ENCODE peak calls at places on chromosomes 12 and 14, in seven cellular contexts. U is PC-3, T is stomach, F is left lung, X is cardiac muscle cell, I is astrocyte of the spinal cord, D is IMR-90. W is an unnamed sample.

GRCh38 chr12:10235761-10236631 is 23.3 kb downstream of the GABARAPL1 start:
- DNase-seq in U (peak; percentile 55), T (peak; percentile 31), F (no peak), X (peak; percentile 61), I (peak; percentile 44), D (peak; percentile 44), W (peak; percentile 28)

GRCh38 chr12:64229240-64229639 is 7.1 kb upstream of the KICS2 start:
- DNase-seq in U (no peak), T (no peak), F (no peak), X (no peak), I (no peak), D (no peak), W (no peak)

GRCh38 chr14:91114079-91115065 is 499 bp downstream of the DGLUCY start:
- DNase-seq in U (no peak), T (peak; percentile 66), F (peak; percentile 78), X (peak; percentile 53), I (peak; percentile 79), D (peak; percentile 43), W (peak; percentile 60)

GRCh38 chr14:73764881-73765280 is 50.7 kb upstream of the PNMA1 start:
- DNase-seq in U (no peak), T (peak; percentile 83), F (no peak), X (peak; percentile 63), I (no peak), D (no peak), W (peak; percentile 89)

GRCh38 chr14:20679907-20680306 is 4.5 kb upstream of the RNASE4 start:
- DNase-seq in U (peak; percentile 48), T (no peak), F (peak; percentile 45), X (peak; percentile 24), I (peak; percentile 11), D (peak; percentile 37), W (peak; percentile 73)

GRCh38 chr12:105060715-105061378 is 23.4 kb downstream of the ALDH1L2 start:
- DNase-seq in U (peak; percentile 70), T (no peak), F (no peak), X (no peak), I (no peak), D (no peak), W (no peak)

GRCh38 chr14:37870170-37870569 is 274.7 kb downstream of the TTC6 start:
- DNase-seq in U (peak; percentile 38), T (no peak), F (no peak), X (no peak), I (no peak), D (no peak), W (no peak)

GRCh38 chr12:11947218-11947617 is 123.5 kb upstream of the BCL2L14 start:
- DNase-seq in U (no peak), T (no peak), F (no peak), X (no peak), I (no peak), D (no peak), W (no peak)

GRCh38 chr14:52025310-52025709 is 36.0 kb downstream of the RTRAF start:
- DNase-seq in U (peak; percentile 79), T (no peak), F (no peak), X (peak; percentile 95), I (peak; percentile 95), D (peak; percentile 98), W (no peak)

GRCh38 chr12:91772411-91772810 is 373.2 kb downstream of the BTG1 start:
- DNase-seq in U (peak; percentile 26), T (no peak), F (no peak), X (no peak), I (no peak), D (peak; percentile 7), W (no peak)

GRCh38 chr12:20483776-20484175 is 115.4 kb downstream of the PDE3A start:
- DNase-seq in U (no peak), T (no peak), F (no peak), X (peak; percentile 67), I (peak; percentile 41), D (peak; percentile 65), W (no peak)

GRCh38 chr12:20487519-20487918 is 119.2 kb downstream of the PDE3A start:
- DNase-seq in U (no peak), T (no peak), F (no peak), X (no peak), I (no peak), D (no peak), W (no peak)

GRCh38 chr12:20489645-20490044 is 121.3 kb downstream of the PDE3A start:
- DNase-seq in U (no peak), T (no peak), F (no peak), X (no peak), I (no peak), D (peak; percentile 36), W (no peak)

GRCh38 chr12:20482680-20483079 is 114.3 kb downstream of the PDE3A start:
- DNase-seq in U (no peak), T (no peak), F (no peak), X (no peak), I (no peak), D (no peak), W (no peak)

DNA sequence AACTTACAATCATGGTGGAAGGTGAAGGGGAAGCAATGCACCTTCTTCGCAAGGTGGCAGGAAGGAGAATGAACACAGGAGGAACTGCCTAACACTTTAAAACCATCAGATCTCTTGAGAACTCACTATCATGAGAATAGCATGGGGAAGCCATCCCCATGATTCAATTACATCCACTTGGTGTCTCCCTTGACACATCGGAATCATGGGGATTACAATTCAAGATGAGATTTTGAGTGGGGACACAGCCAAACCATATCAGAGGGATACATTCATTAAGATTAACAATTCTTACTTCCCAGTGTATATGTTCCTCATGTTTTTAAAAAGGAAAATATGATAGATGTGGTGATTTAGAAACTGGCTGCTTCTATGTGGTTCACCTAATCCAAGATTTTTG is 117.9 kb downstream of the PDE3A start:
- DNase-seq in U (peak; percentile 5), T (no peak), F (no peak), X (peak; percentile 51), I (peak; percentile 23), D (peak; percentile 40), W (no peak)
- TF ChIP-seq CTCF in U (peak; percentile 22), T (no peak), F (no peak), X (no peak), I (peak; percentile 12), D (peak; percentile 32), W (no peak)

DNA sequence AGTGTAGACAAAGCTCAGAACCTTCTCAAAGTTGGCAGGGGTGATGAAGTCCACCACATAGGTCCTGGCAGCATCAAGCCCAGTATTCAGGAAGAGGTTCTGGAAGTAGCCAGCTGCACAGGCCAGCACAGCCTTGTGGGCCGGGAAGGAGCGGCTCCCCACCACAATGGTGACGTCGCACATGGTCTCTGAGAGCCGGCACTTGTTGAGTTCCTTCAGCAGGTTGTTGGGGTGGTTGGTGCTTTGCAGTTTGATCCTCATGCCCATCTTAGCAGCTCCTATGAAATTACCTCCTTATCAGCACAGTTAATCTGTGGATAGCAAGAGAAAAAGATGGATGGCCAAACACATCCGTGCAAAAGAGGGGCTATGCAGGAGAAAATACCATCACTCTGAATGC is 1.7 kb downstream of the ZBTB39 start:
- DNase-seq in U (no peak), T (no peak), F (no peak), X (no peak), I (no peak), D (no peak), W (no peak)
- H3K4me3 ChIP-seq in U (no peak overlapping the region), T (no peak overlapping the region), F (no peak overlapping the region), X (no peak overlapping the region), I (no peak overlapping the region), D (no peak overlapping the region), W (no peak overlapping the region)

GRCh38 chr14:96131836-96132235 is 72.8 kb upstream of the BDKRB2 start:
- DNase-seq in U (no peak), T (no peak), F (no peak), X (no peak), I (no peak), D (no peak), W (no peak)

GRCh38 chr14:96136361-96136760 is 68.3 kb upstream of the BDKRB2 start:
- DNase-seq in U (peak; percentile 22), T (no peak), F (no peak), X (peak; percentile 84), I (peak; percentile 64), D (peak; percentile 88), W (no peak)

GRCh38 chr14:96135285-96135684 is 69.4 kb upstream of the BDKRB2 start:
- DNase-seq in U (no peak), T (peak; percentile 56), F (no peak), X (peak; percentile 43), I (no peak), D (no peak), W (no peak)

GRCh38 chr14:96130854-96131253 is 73.8 kb upstream of the BDKRB2 start:
- DNase-seq in U (no peak), T (no peak), F (no peak), X (peak; percentile 71), I (no peak), D (peak; percentile 63), W (no peak)

DNA sequence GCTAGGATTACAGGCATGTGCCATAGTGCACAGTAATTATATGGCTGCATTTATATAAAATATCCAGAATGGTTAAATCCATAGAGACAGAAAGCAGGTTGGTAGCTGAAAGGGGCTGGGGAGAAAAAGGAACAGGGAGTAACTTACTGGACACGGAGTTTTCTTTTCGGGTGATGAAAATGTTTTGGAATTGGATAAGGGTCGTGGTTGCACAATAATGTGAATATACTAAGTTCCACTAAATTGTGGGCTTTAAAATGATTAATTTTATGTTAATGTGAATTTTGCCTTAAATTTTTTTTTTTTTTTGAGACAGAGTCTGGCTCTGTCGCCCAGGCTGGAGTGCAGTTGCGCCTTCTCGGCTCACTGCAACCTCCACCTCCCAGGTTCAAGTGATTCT is 70.1 kb upstream of the BDKRB2 start:
- DNase-seq in U (no peak), T (no peak), F (no peak), X (peak; percentile 34), I (no peak), D (no peak), W (no peak)
- TF ChIP-seq CTCF in U (no peak), T (no peak), F (no peak), X (no peak), I (no peak), D (no peak), W (no peak)

GRCh38 chr12:32502693-32503510 is 103.5 kb downstream of the FGD4 start:
- DNase-seq in U (no peak), T (no peak), F (no peak), X (peak; percentile 91), I (peak; percentile 38), D (peak; percentile 55), W (no peak)
- H3K4me3 ChIP-seq in U (no peak overlapping the region), T (peak overlapping the region; percentile 31), F (no peak overlapping the region), X (peak overlapping the region; percentile 13), I (no peak overlapping the region), D (no peak overlapping the region), W (no peak overlapping the region)

W was measured in body of pancreas.